ENCODE peak calls at places on chromosomes 13 and 19, in six cellular contexts. X, C, S, W, E and K are unnamed samples.

GRCh38 chr19:15299568-15300409 is 32.5 kb downstream of the BRD4 start:
- DNase-seq in C (no peak), E (no peak), W (no peak), X (no peak), S (no peak), K (no peak)

GRCh38 chr13:106651442-106651841 is 83.5 kb upstream of the ARGLU1 start:
- DNase-seq in S (no peak), W (no peak), X (no peak), C (no peak), E (no peak), K (no peak)

GRCh38 chr19:56167064-56167578 is 8.7 kb upstream of the GALP start:
- DNase-seq in X (peak), E (no peak), C (no peak), S (peak), W (no peak), K (no peak)

GRCh38 chr19:13401388-13401787 is 104.9 kb downstream of the CACNA1A start:
- DNase-seq in X (no peak), C (no peak), E (no peak), S (peak), W (no peak), K (no peak)

GRCh38 chr19:18379803-18380747 is 5.9 kb upstream of the GDF15 start:
- DNase-seq in E (peak), W (peak), X (no peak), C (no peak), S (peak), K (peak)

GRCh38 chr19:1250374-1251232 is 2.2 kb downstream of the MIDN start:
- DNase-seq in X (peak), W (no peak), C (peak), E (peak), S (no peak), K (no peak)

GRCh38 chr19:29336425-29336824 is 123.5 kb upstream of the UQCRFS1 start:
- DNase-seq in X (no peak), W (no peak), E (no peak), C (no peak), S (no peak), K (no peak)

GRCh38 chr19:57558525-57558924 is 1.1 kb downstream of the ZNF550 start:
- DNase-seq in W (no peak), S (no peak), E (no peak), C (no peak), X (no peak), K (no peak)

GRCh38 chr19:16654151-16654550 is 5.8 kb downstream of the SMIM7 start:
- DNase-seq in E (no peak), W (no peak), S (peak), X (no peak), C (no peak), K (no peak)

GRCh38 chr13:37878921-37879320 is 9.3 kb upstream of the TRPC4 start:
- DNase-seq in S (no peak), E (no peak), C (no peak), X (no peak), W (no peak), K (no peak)

GRCh38 chr19:46970815-46971214 is 48.8 kb upstream of the NPAS1 start:
- DNase-seq in C (no peak), S (peak), E (peak), X (no peak), W (no peak), K (no peak)

GRCh38 chr13:22592515-22592914 is 588.3 kb upstream of the SGCG start:
- DNase-seq in E (no peak), C (no peak), X (no peak), W (no peak), S (no peak), K (no peak)

GRCh38 chr13:47374741-47375140 is 477.9 kb upstream of the HTR2A start:
- DNase-seq in X (no peak), E (no peak), W (no peak), S (no peak), C (no peak), K (no peak)

GRCh38 chr13:27728271-27728670 is 64.0 kb upstream of the GSX1 start:
- DNase-seq in S (no peak), X (peak), E (no peak), C (no peak), W (no peak), K (no peak)

GRCh38 chr19:49216076-49216475 is 58.5 kb downstream of the TRPM4 start:
- DNase-seq in S (peak), W (no peak), E (no peak), C (no peak), X (no peak), K (no peak)

GRCh38 chr13:94292323-94292640 is 187.2 kb downstream of the DCT start:
- DNase-seq in S (no peak), C (no peak), E (no peak), W (no peak), X (no peak), K (no peak)

GRCh38 chr19:31214086-31214485 is 135.2 kb downstream of the TSHZ3 start:
- DNase-seq in S (peak), C (peak), X (no peak), W (peak), E (peak), K (no peak)

GRCh38 chr19:8261881-8262280 is 46.3 kb downstream of the CD320 start:
- DNase-seq in C (no peak), X (no peak), S (no peak), E (no peak), W (no peak), K (no peak)

GRCh38 chr19:39696418-39696817 is 7.9 kb upstream of the LGALS14 start:
- DNase-seq in X (no peak), E (no peak), S (no peak), W (no peak), C (no peak), K (no peak)

GRCh38 chr13:91627952-91628739 is 229.7 kb downstream of the GPC5 start:
- DNase-seq in C (no peak), X (no peak), S (no peak), E (no peak), W (no peak), K (no peak)

GRCh38 chr19:7904074-7905020 is 670 bp downstream of the MAP2K7 start:
- DNase-seq in X (peak), W (peak), S (no peak), E (no peak), C (no peak), K (no peak)